ENCODE peak calls at places on chromosomes 2 and 18, in nine cellular contexts. F is hypothalamus; X is AG20443; U is spleen; S is C1 segment of cervical spinal cord; B is fibroblast of the conjunctiva; Y is neural crest cell; V is OCI-LY7; I is activated naive CD8-positive, alpha-beta T cell treated with anti-CD3 and anti-CD28 coated beads for 36 hours. H is an unnamed sample.

GRCh38 chr18:37330173-37330572 is 235.4 kb downstream of the CELF4 start:
- DNase-seq in F (no peak), X (no peak), U (no peak), S (no peak), B (no peak), Y (no peak), V (no peak), I (no peak), H (no peak)

GRCh38 chr2:190535119-190535439 is 557 bp upstream of the NEMP2 start:
- DNase-seq in F (no peak), X (no peak), U (no peak), S (no peak), B (no peak), Y (no peak), V (no peak), I (no peak), H (no peak)

GRCh38 chr2:74566423-74567085 is 12.0 kb downstream of the DOK1 start:
- DNase-seq in F (no peak), X (peak; percentile 77), U (no peak), S (no peak), B (peak; percentile 93), Y (no peak), V (no peak), I (no peak), H (no peak)

GRCh38 chr2:156322103-156322671 is 10.3 kb downstream of the NR4A2 start:
- DNase-seq in F (no peak), X (no peak), U (no peak), S (no peak), B (no peak), Y (no peak), V (no peak), I (peak; percentile 57), H (peak; percentile 39)

GRCh38 chr2:100887713-100888112 is 67.8 kb downstream of the NPAS2 start:
- DNase-seq in F (no peak), X (no peak), U (no peak), S (peak; percentile 35), B (no peak), Y (no peak), V (no peak), I (no peak), H (no peak)

GRCh38 chr2:202267495-202267894 is 1.9 kb downstream of the NOP58 start:
- DNase-seq in F (no peak), X (no peak), U (no peak), S (no peak), B (no peak), Y (no peak), V (peak; percentile 42), I (no peak), H (no peak)

GRCh38 chr2:59249441-59250330 is 1008.6 kb upstream of the FANCL start:
- DNase-seq in F (no peak), X (no peak), U (no peak), S (peak; percentile 19), B (no peak), Y (peak; percentile 45), V (no peak), I (no peak), H (no peak)

GRCh38 chr2:215684448-215685217 is 248.8 kb upstream of the FN1 start:
- DNase-seq in F (no peak), X (peak; percentile 46), U (no peak), S (no peak), B (no peak), Y (no peak), V (no peak), I (no peak), H (no peak)